ENCODE peak calls at places on chromosomes 5 and 9, in six cellular contexts. O, Y, K, B, N and T are unnamed samples.

GRCh38 chr9:23850242-23851023 is 24.4 kb upstream of the ELAVL2 start:
- DNase-seq in O (peak), Y (no peak), K (no peak), B (peak), N (no peak), T (no peak)

GRCh38 chr9:37922391-37923120 is 18.6 kb upstream of the SLC25A51 start:
- DNase-seq in O (no peak), Y (no peak), K (no peak), B (no peak), N (no peak), T (peak)

GRCh38 chr5:15966066-15966640 is 213.4 kb downstream of the MARCHF11 start:
- DNase-seq in O (no peak), Y (no peak), K (no peak), B (no peak), N (no peak), T (no peak)

GRCh38 chr5:172643392-172643871 is 2.4 kb downstream of the NEURL1B start:
- DNase-seq in O (no peak), Y (no peak), K (no peak), B (no peak), N (no peak), T (no peak)

GRCh38 chr5:88925692-88926490 is 42.9 kb upstream of the MEF2C start:
- DNase-seq in O (no peak), Y (no peak), K (no peak), B (peak), N (no peak), T (no peak)

GRCh38 chr9:34498511-34498910 is 24.3 kb downstream of the ENHO start:
- DNase-seq in O (no peak), Y (no peak), K (no peak), B (no peak), N (no peak), T (no peak)

GRCh38 chr5:41057231-41057630 is 13.9 kb downstream of the MROH2B start:
- DNase-seq in O (no peak), Y (no peak), K (no peak), B (no peak), N (no peak), T (no peak)

GRCh38 chr5:53980061-53980460 is 330.3 kb downstream of the ARL15 start:
- DNase-seq in O (no peak), Y (no peak), K (no peak), B (no peak), N (no peak), T (no peak)

GRCh38 chr5:124746916-124747769 is 704 bp upstream of the ZNF608 start:
- DNase-seq in O (peak), Y (peak), K (no peak), B (peak), N (peak), T (peak)

GRCh38 chr9:21559402-21560280 is 77.5 kb upstream of the IFNE start:
- DNase-seq in O (peak), Y (no peak), K (peak), B (peak), N (peak), T (no peak)

GRCh38 chr9:21995652-21996275 is 1.2 kb downstream of the CDKN2B-AS1 start:
- DNase-seq in O (no peak), Y (peak), K (no peak), B (peak), N (peak), T (peak)

GRCh38 chr9:32882616-32883015 is 99.3 kb downstream of the TMEM215 start:
- DNase-seq in O (no peak), Y (no peak), K (no peak), B (no peak), N (no peak), T (no peak)